ENCODE peak calls at places on chromosomes 6 and 20, in eight cellular contexts. One of them, this sample, is unnamed.

GRCh38 chr6:147463651-147464050 is 44.8 kb upstream of the SAMD5 start:
- DNase-seq in GM12891: no peak
- DNase-seq in spleen: no peak
- DNase-seq in SK-N-MC: no peak
- DNase-seq in HL-60: no peak
- DNase-seq in breast epithelium: no peak
- DNase-seq in suprapubic skin: no peak
- DNase-seq in sigmoid colon: no peak
- DNase-seq in this sample: no peak

GRCh38 chr20:36773123-36773547 is 428 bp downstream of the DSN1 start:
- DNase-seq in GM12891: no peak
- DNase-seq in spleen: no peak
- DNase-seq in SK-N-MC: no peak
- DNase-seq in HL-60: no peak
- DNase-seq in breast epithelium: no peak
- DNase-seq in suprapubic skin: no peak
- DNase-seq in sigmoid colon: no peak
- DNase-seq in this sample: no peak

GRCh38 chr20:36950432-36951197 is 893 bp downstream of the SAMHD1 start:
- DNase-seq in GM12891: no peak
- DNase-seq in spleen: no peak
- DNase-seq in SK-N-MC: no peak
- DNase-seq in HL-60: peak
- DNase-seq in breast epithelium: no peak
- DNase-seq in suprapubic skin: no peak
- DNase-seq in sigmoid colon: peak
- DNase-seq in this sample: peak

GRCh38 chr20:48405909-48406308 is 421.9 kb downstream of the PREX1 start:
- DNase-seq in GM12891: no peak
- DNase-seq in spleen: no peak
- DNase-seq in SK-N-MC: no peak
- DNase-seq in HL-60: no peak
- DNase-seq in breast epithelium: no peak
- DNase-seq in suprapubic skin: no peak
- DNase-seq in sigmoid colon: no peak
- DNase-seq in this sample: no peak

GRCh38 chr20:15867899-15868298 is 705.3 kb downstream of the KIF16B start:
- DNase-seq in GM12891: no peak
- DNase-seq in spleen: no peak
- DNase-seq in SK-N-MC: no peak
- DNase-seq in HL-60: no peak
- DNase-seq in breast epithelium: no peak
- DNase-seq in suprapubic skin: no peak
- DNase-seq in sigmoid colon: no peak
- DNase-seq in this sample: no peak

GRCh38 chr6:34810936-34811632 is 19.2 kb downstream of the BLTP3A start:
- DNase-seq in GM12891: no peak
- DNase-seq in spleen: no peak
- DNase-seq in SK-N-MC: no peak
- DNase-seq in HL-60: no peak
- DNase-seq in breast epithelium: no peak
- DNase-seq in suprapubic skin: no peak
- DNase-seq in sigmoid colon: no peak
- DNase-seq in this sample: peak

GRCh38 chr20:50385733-50386640 is 124.2 kb upstream of the PTPN1 start:
- DNase-seq in GM12891: no peak
- DNase-seq in spleen: peak
- DNase-seq in SK-N-MC: no peak
- DNase-seq in HL-60: no peak
- DNase-seq in breast epithelium: no peak
- DNase-seq in suprapubic skin: no peak
- DNase-seq in sigmoid colon: no peak
- DNase-seq in this sample: no peak

GRCh38 chr6:1554241-1554880 is 55.4 kb upstream of the FOXC1 start:
- DNase-seq in GM12891: no peak
- DNase-seq in spleen: no peak
- DNase-seq in SK-N-MC: no peak
- DNase-seq in HL-60: no peak
- DNase-seq in breast epithelium: no peak
- DNase-seq in suprapubic skin: no peak
- DNase-seq in sigmoid colon: no peak
- DNase-seq in this sample: no peak

GRCh38 chr6:151692216-151692615 is 115.3 kb upstream of the ESR1 start:
- DNase-seq in GM12891: no peak
- DNase-seq in spleen: no peak
- DNase-seq in SK-N-MC: no peak
- DNase-seq in HL-60: no peak
- DNase-seq in breast epithelium: no peak
- DNase-seq in suprapubic skin: no peak
- DNase-seq in sigmoid colon: no peak
- DNase-seq in this sample: no peak

GRCh38 chr6:166929534-166930189 is 26.7 kb downstream of the RNASET2 start:
- DNase-seq in GM12891: no peak
- DNase-seq in spleen: peak
- DNase-seq in SK-N-MC: no peak
- DNase-seq in HL-60: no peak
- DNase-seq in breast epithelium: no peak
- DNase-seq in suprapubic skin: no peak
- DNase-seq in sigmoid colon: no peak
- DNase-seq in this sample: no peak

GRCh38 chr6:67606905-67607828 is 1027.9 kb upstream of the ADGRB3 start:
- DNase-seq in GM12891: no peak
- DNase-seq in spleen: no peak
- DNase-seq in SK-N-MC: no peak
- DNase-seq in HL-60: no peak
- DNase-seq in breast epithelium: no peak
- DNase-seq in suprapubic skin: no peak
- DNase-seq in sigmoid colon: no peak
- DNase-seq in this sample: no peak

DNA sequence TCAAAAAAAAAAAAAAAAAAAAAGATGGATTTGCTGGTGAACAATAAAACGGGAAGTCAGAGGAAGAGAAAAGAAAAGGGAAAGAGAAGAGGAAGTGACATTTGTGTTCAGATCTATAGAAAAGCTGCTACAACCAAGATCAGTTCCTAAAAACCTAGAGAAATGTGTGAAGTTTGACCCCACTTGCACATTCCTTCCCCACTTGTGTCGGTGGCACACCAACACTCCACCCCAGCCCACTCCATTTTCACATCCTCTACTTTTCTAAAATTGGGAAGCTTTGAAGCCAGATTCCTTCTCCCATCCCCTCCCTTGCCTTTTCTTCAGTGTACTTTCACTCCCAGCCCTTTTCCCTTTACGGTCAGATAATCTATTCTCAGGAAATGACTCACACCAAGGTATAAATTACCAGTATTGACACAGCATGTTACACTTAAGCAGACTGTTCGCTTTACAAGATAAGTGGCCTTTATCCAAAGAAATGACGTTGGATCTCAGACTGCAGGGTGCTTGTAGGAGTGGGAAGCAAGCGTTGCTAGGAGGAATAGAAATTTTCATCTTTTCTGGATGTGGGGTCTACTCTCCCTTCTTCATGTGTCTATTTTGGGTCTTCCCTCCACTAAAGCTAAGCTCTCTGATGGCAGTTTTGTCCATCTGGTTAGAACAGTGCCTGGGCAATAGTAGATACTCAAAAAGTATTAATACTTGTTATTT is 92.5 kb upstream of the ADGRF1 start:
- DNase-seq in GM12891: no peak
- DNase-seq in spleen: no peak
- DNase-seq in SK-N-MC: peak
- DNase-seq in HL-60: peak
- DNase-seq in breast epithelium: no peak
- DNase-seq in suprapubic skin: no peak
- DNase-seq in sigmoid colon: no peak
- DNase-seq in this sample: no peak
- TF ChIP-seq POLR2AphosphoS5 in GM12891: no peak
- TF ChIP-seq POLR2AphosphoS5 in spleen: no peak
- TF ChIP-seq POLR2AphosphoS5 in SK-N-MC: no peak
- TF ChIP-seq POLR2AphosphoS5 in HL-60: no peak
- TF ChIP-seq POLR2AphosphoS5 in breast epithelium: no peak
- TF ChIP-seq POLR2AphosphoS5 in suprapubic skin: no peak
- TF ChIP-seq POLR2AphosphoS5 in sigmoid colon: no peak
- TF ChIP-seq POLR2AphosphoS5 in this sample: no peak

GRCh38 chr6:113434641-113435040 is 422.5 kb upstream of the MARCKS start:
- DNase-seq in GM12891: no peak
- DNase-seq in spleen: no peak
- DNase-seq in SK-N-MC: no peak
- DNase-seq in HL-60: no peak
- DNase-seq in breast epithelium: no peak
- DNase-seq in suprapubic skin: no peak
- DNase-seq in sigmoid colon: no peak
- DNase-seq in this sample: no peak

GRCh38 chr6:113428702-113429101 is 428.4 kb upstream of the MARCKS start:
- DNase-seq in GM12891: no peak
- DNase-seq in spleen: no peak
- DNase-seq in SK-N-MC: no peak
- DNase-seq in HL-60: no peak
- DNase-seq in breast epithelium: no peak
- DNase-seq in suprapubic skin: no peak
- DNase-seq in sigmoid colon: no peak
- DNase-seq in this sample: no peak

GRCh38 chr6:113432729-113433505 is 424.2 kb upstream of the MARCKS start:
- DNase-seq in GM12891: no peak
- DNase-seq in spleen: no peak
- DNase-seq in SK-N-MC: no peak
- DNase-seq in HL-60: peak
- DNase-seq in breast epithelium: no peak
- DNase-seq in suprapubic skin: no peak
- DNase-seq in sigmoid colon: no peak
- DNase-seq in this sample: no peak

GRCh38 chr6:113437571-113437970 is 419.6 kb upstream of the MARCKS start:
- DNase-seq in GM12891: no peak
- DNase-seq in spleen: no peak
- DNase-seq in SK-N-MC: no peak
- DNase-seq in HL-60: no peak
- DNase-seq in breast epithelium: no peak
- DNase-seq in suprapubic skin: no peak
- DNase-seq in sigmoid colon: no peak
- DNase-seq in this sample: no peak

GRCh38 chr6:113433506-113433991 is 423.6 kb upstream of the MARCKS start:
- DNase-seq in GM12891: no peak
- DNase-seq in spleen: no peak
- DNase-seq in SK-N-MC: peak
- DNase-seq in HL-60: peak
- DNase-seq in breast epithelium: peak
- DNase-seq in suprapubic skin: peak
- DNase-seq in sigmoid colon: peak
- DNase-seq in this sample: peak
- TF ChIP-seq POLR2AphosphoS5 in GM12891: no peak
- TF ChIP-seq POLR2AphosphoS5 in spleen: no peak
- TF ChIP-seq POLR2AphosphoS5 in SK-N-MC: no peak
- TF ChIP-seq POLR2AphosphoS5 in HL-60: peak
- TF ChIP-seq POLR2AphosphoS5 in breast epithelium: peak
- TF ChIP-seq POLR2AphosphoS5 in suprapubic skin: peak
- TF ChIP-seq POLR2AphosphoS5 in sigmoid colon: peak
- TF ChIP-seq POLR2AphosphoS5 in this sample: peak

GRCh38 chr6:157150076-157150475 is 173.2 kb downstream of the TMEM242 start:
- DNase-seq in GM12891: no peak
- DNase-seq in spleen: no peak
- DNase-seq in SK-N-MC: no peak
- DNase-seq in HL-60: no peak
- DNase-seq in breast epithelium: no peak
- DNase-seq in suprapubic skin: no peak
- DNase-seq in sigmoid colon: no peak
- DNase-seq in this sample: no peak

GRCh38 chr6:157151029-157151428 is 172.3 kb downstream of the TMEM242 start:
- DNase-seq in GM12891: no peak
- DNase-seq in spleen: no peak
- DNase-seq in SK-N-MC: no peak
- DNase-seq in HL-60: no peak
- DNase-seq in breast epithelium: no peak
- DNase-seq in suprapubic skin: no peak
- DNase-seq in sigmoid colon: no peak
- DNase-seq in this sample: no peak

GRCh38 chr6:157148391-157149323 is 174.7 kb downstream of the TMEM242 start:
- DNase-seq in GM12891: no peak
- DNase-seq in spleen: no peak
- DNase-seq in SK-N-MC: no peak
- DNase-seq in HL-60: no peak
- DNase-seq in breast epithelium: no peak
- DNase-seq in suprapubic skin: no peak
- DNase-seq in sigmoid colon: peak
- DNase-seq in this sample: peak

GRCh38 chr6:157152544-157152943 is 170.8 kb downstream of the TMEM242 start:
- DNase-seq in GM12891: no peak
- DNase-seq in spleen: no peak
- DNase-seq in SK-N-MC: no peak
- DNase-seq in HL-60: no peak
- DNase-seq in breast epithelium: no peak
- DNase-seq in suprapubic skin: no peak
- DNase-seq in sigmoid colon: no peak
- DNase-seq in this sample: no peak

DNA sequence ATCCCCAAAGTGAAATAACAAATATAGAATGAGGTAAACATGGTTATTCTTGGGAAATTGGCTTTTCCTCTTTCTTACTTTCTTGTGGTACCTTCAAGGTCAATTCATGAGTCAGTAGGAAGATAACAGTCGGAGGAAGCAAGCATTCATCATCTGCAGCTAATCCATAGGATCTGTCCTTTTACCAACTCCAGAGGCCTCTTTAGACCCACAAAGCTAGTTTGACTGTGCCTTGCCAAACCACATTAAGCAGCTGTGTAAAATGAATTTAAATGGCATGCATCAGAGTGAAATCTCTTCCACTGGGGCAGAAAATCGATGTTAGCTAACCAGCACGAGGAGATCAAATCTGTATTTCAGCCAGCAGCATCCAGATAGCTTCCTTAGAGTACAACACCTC is 171.3 kb downstream of the TMEM242 start:
- DNase-seq in GM12891: no peak
- DNase-seq in spleen: no peak
- DNase-seq in SK-N-MC: no peak
- DNase-seq in HL-60: no peak
- DNase-seq in breast epithelium: no peak
- DNase-seq in suprapubic skin: no peak
- DNase-seq in sigmoid colon: no peak
- DNase-seq in this sample: no peak
- TF ChIP-seq POLR2AphosphoS5 in GM12891: no peak
- TF ChIP-seq POLR2AphosphoS5 in spleen: no peak
- TF ChIP-seq POLR2AphosphoS5 in SK-N-MC: no peak
- TF ChIP-seq POLR2AphosphoS5 in HL-60: no peak
- TF ChIP-seq POLR2AphosphoS5 in breast epithelium: no peak
- TF ChIP-seq POLR2AphosphoS5 in suprapubic skin: no peak
- TF ChIP-seq POLR2AphosphoS5 in sigmoid colon: no peak
- TF ChIP-seq POLR2AphosphoS5 in this sample: no peak

GRCh38 chr6:83509416-83509815 is 2.9 kb upstream of the PRSS35 start:
- DNase-seq in GM12891: no peak
- DNase-seq in spleen: no peak
- DNase-seq in SK-N-MC: no peak
- DNase-seq in HL-60: no peak
- DNase-seq in breast epithelium: no peak
- DNase-seq in suprapubic skin: no peak
- DNase-seq in sigmoid colon: no peak
- DNase-seq in this sample: no peak

GRCh38 chr6:83514877-83515466 is 2.6 kb downstream of the PRSS35 start:
- DNase-seq in GM12891: no peak
- DNase-seq in spleen: no peak
- DNase-seq in SK-N-MC: peak
- DNase-seq in HL-60: no peak
- DNase-seq in breast epithelium: no peak
- DNase-seq in suprapubic skin: no peak
- DNase-seq in sigmoid colon: no peak
- DNase-seq in this sample: no peak

GRCh38 chr6:83517500-83517899 is 5.2 kb downstream of the PRSS35 start:
- DNase-seq in GM12891: no peak
- DNase-seq in spleen: no peak
- DNase-seq in SK-N-MC: no peak
- DNase-seq in HL-60: no peak
- DNase-seq in breast epithelium: no peak
- DNase-seq in suprapubic skin: no peak
- DNase-seq in sigmoid colon: no peak
- DNase-seq in this sample: no peak

GRCh38 chr6:83511901-83512681 is at the start of gene PRSS35:
- DNase-seq in GM12891: no peak
- DNase-seq in spleen: peak
- DNase-seq in SK-N-MC: peak
- DNase-seq in HL-60: no peak
- DNase-seq in breast epithelium: no peak
- DNase-seq in suprapubic skin: no peak
- DNase-seq in sigmoid colon: no peak
- DNase-seq in this sample: peak
- TF ChIP-seq POLR2AphosphoS5 in GM12891: no peak
- TF ChIP-seq POLR2AphosphoS5 in spleen: no peak
- TF ChIP-seq POLR2AphosphoS5 in SK-N-MC: peak
- TF ChIP-seq POLR2AphosphoS5 in HL-60: no peak
- TF ChIP-seq POLR2AphosphoS5 in breast epithelium: no peak
- TF ChIP-seq POLR2AphosphoS5 in suprapubic skin: no peak
- TF ChIP-seq POLR2AphosphoS5 in sigmoid colon: no peak
- TF ChIP-seq POLR2AphosphoS5 in this sample: no peak